ENCODE peak calls at places on chromosome 10, in four cellular contexts. One of them, this sample, is unnamed. For H3K27me3, the result is how much of the 10 kb centered on the place peaks cover.

GRCh38 chr10:8365935-8366911 is 311.7 kb downstream of the GATA3 start:
- DNase-seq in HL-60: no peak
- DNase-seq in left ventricle myocardium inferior: no peak
- DNase-seq in transverse colon: no peak
- DNase-seq in this sample: peak

GRCh38 chr10:73647211-73647874 is 6.1 kb upstream of the MYOZ1 start:
- DNase-seq in HL-60: no peak
- DNase-seq in left ventricle myocardium inferior: peak
- DNase-seq in transverse colon: peak
- DNase-seq in this sample: peak

GRCh38 chr10:91340613-91341362 is 69.4 kb upstream of the HECTD2 start:
- DNase-seq in HL-60: no peak
- DNase-seq in transverse colon: no peak
- DNase-seq in left ventricle myocardium inferior: no peak
- DNase-seq in this sample: no peak

GRCh38 chr10:59079386-59080226 is 96.8 kb upstream of the PHYHIPL start:
- DNase-seq in HL-60: no peak
- DNase-seq in left ventricle myocardium inferior: no peak
- DNase-seq in transverse colon: no peak
- DNase-seq in this sample: no peak

GRCh38 chr10:31977440-31978157 is 49.0 kb upstream of the ARHGAP12 start:
- DNase-seq in transverse colon: no peak
- DNase-seq in HL-60: peak
- DNase-seq in left ventricle myocardium inferior: no peak
- DNase-seq in this sample: no peak

GRCh38 chr10:54799491-54799890 is 1.5 kb downstream of the PCDH15 start:
- DNase-seq in left ventricle myocardium inferior: no peak
- DNase-seq in HL-60: no peak
- DNase-seq in transverse colon: no peak
- DNase-seq in this sample: no peak

GRCh38 chr10:119981826-119982225 is 89.3 kb downstream of the SEC23IP start:
- DNase-seq in HL-60: no peak
- DNase-seq in left ventricle myocardium inferior: no peak
- DNase-seq in transverse colon: no peak
- DNase-seq in this sample: no peak

GRCh38 chr10:88386204-88386877 is 196.8 kb downstream of the RNLS start:
- DNase-seq in transverse colon: no peak
- DNase-seq in left ventricle myocardium inferior: no peak
- DNase-seq in HL-60: no peak
- DNase-seq in this sample: no peak

GRCh38 chr10:48926255-48926654 is 13.4 kb downstream of the LRRC18 start:
- DNase-seq in transverse colon: no peak
- DNase-seq in HL-60: no peak
- DNase-seq in left ventricle myocardium inferior: no peak
- DNase-seq in this sample: no peak

DNA sequence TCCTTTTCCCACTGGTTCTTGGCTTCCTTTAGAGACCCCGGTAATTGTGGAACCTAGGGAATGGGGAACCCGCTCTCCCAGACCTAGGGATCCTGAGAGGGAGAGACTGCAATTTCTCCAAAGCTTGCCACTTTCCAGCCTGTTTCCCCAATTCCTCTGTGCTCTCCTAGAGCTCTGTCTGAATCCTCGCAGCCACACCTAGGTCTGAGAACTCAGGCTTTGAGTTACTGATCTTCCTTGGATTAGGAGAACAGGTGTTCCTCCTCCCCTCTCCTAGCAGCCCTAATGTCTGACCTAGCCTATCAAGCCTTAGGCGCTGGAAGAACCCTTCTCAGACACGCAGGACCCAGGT is 20.0 kb downstream of the WNT8B start:
- DNase-seq in left ventricle myocardium inferior: no peak
- DNase-seq in HL-60: no peak
- DNase-seq in transverse colon: no peak
- DNase-seq in this sample: no peak
- TF ChIP-seq CTCF in left ventricle myocardium inferior: no peak
- TF ChIP-seq CTCF in HL-60: no peak
- TF ChIP-seq CTCF in transverse colon: no peak
- TF ChIP-seq CTCF in this sample: no peak

GRCh38 chr10:60733189-60733815 is 45.0 kb upstream of the CDK1 start:
- DNase-seq in transverse colon: peak
- DNase-seq in left ventricle myocardium inferior: no peak
- DNase-seq in HL-60: no peak
- DNase-seq in this sample: peak

GRCh38 chr10:60732240-60733188 is 45.8 kb upstream of the CDK1 start:
- DNase-seq in HL-60: no peak
- DNase-seq in left ventricle myocardium inferior: no peak
- DNase-seq in transverse colon: peak
- DNase-seq in this sample: peak

GRCh38 chr10:60735244-60735643 is 43.0 kb upstream of the CDK1 start:
- DNase-seq in HL-60: no peak
- DNase-seq in left ventricle myocardium inferior: no peak
- DNase-seq in transverse colon: peak
- DNase-seq in this sample: no peak

GRCh38 chr10:60733826-60734225 is 44.5 kb upstream of the CDK1 start:
- DNase-seq in HL-60: no peak
- DNase-seq in transverse colon: no peak
- DNase-seq in left ventricle myocardium inferior: no peak
- DNase-seq in this sample: no peak

DNA sequence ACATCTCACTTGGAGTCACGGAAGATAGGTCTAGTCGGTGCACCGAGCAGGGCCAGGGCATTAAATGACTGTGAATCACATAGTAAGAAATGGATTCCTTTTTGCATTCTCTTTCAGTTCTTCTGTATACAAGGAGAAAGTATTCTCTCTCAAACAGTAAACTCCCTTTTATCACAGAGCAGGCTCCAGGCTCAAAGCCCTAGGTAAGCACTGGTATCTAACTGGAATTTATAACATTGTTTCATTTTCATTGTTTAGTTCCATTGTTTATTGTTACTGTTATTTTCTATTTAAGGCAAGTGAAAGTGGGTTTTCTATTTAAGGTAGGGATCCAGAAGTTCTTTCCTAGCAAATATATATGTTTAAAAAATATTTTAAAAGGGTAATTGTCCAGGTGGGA is 44.1 kb upstream of the CDK1 start:
- DNase-seq in left ventricle myocardium inferior: no peak
- DNase-seq in HL-60: no peak
- DNase-seq in transverse colon: no peak
- DNase-seq in this sample: no peak
- H3K27me3 ChIP-seq in left ventricle myocardium inferior: half or more
- H3K27me3 ChIP-seq in HL-60: under half
- H3K27me3 ChIP-seq in transverse colon: under half
- H3K27me3 ChIP-seq in this sample: under half

GRCh38 chr10:66804911-66805310 is 120.9 kb upstream of the LRRTM3 start:
- DNase-seq in HL-60: no peak
- DNase-seq in left ventricle myocardium inferior: no peak
- DNase-seq in transverse colon: no peak
- DNase-seq in this sample: no peak

GRCh38 chr10:66805610-66806009 is 120.2 kb upstream of the LRRTM3 start:
- DNase-seq in transverse colon: no peak
- DNase-seq in HL-60: no peak
- DNase-seq in left ventricle myocardium inferior: no peak
- DNase-seq in this sample: no peak

GRCh38 chr10:66813122-66813521 is 112.7 kb upstream of the LRRTM3 start:
- DNase-seq in transverse colon: no peak
- DNase-seq in HL-60: no peak
- DNase-seq in left ventricle myocardium inferior: no peak
- DNase-seq in this sample: no peak

GRCh38 chr10:66809402-66809801 is 116.4 kb upstream of the LRRTM3 start:
- DNase-seq in transverse colon: no peak
- DNase-seq in HL-60: no peak
- DNase-seq in left ventricle myocardium inferior: no peak
- DNase-seq in this sample: no peak
- TF ChIP-seq CTCF in transverse colon: no peak
- TF ChIP-seq CTCF in HL-60: no peak
- TF ChIP-seq CTCF in left ventricle myocardium inferior: no peak
- TF ChIP-seq CTCF in this sample: no peak

DNA sequence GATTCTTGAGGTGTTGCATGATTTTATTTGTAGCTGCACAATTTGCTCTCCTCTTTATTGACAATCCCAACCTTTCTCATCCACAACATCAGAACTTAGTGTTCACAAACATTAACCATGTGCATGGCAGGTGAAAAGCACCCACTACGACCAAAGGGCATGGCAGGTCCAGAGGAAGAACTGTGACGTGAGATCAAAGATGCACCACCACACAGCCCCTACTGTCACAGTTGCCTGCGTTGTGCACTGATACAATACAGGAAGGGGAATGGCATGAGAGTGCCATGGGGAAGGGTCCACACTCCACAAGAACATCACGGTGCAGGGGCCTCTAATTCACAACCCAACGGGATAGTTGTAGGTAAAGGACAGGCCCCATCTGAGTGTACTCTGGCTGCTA is 217.1 kb upstream of the PFKP start:
- DNase-seq in HL-60: no peak
- DNase-seq in left ventricle myocardium inferior: no peak
- DNase-seq in transverse colon: no peak
- DNase-seq in this sample: no peak
- H3K27me3 ChIP-seq in HL-60: under half
- H3K27me3 ChIP-seq in left ventricle myocardium inferior: under half
- H3K27me3 ChIP-seq in transverse colon: under half
- H3K27me3 ChIP-seq in this sample: under half

DNA sequence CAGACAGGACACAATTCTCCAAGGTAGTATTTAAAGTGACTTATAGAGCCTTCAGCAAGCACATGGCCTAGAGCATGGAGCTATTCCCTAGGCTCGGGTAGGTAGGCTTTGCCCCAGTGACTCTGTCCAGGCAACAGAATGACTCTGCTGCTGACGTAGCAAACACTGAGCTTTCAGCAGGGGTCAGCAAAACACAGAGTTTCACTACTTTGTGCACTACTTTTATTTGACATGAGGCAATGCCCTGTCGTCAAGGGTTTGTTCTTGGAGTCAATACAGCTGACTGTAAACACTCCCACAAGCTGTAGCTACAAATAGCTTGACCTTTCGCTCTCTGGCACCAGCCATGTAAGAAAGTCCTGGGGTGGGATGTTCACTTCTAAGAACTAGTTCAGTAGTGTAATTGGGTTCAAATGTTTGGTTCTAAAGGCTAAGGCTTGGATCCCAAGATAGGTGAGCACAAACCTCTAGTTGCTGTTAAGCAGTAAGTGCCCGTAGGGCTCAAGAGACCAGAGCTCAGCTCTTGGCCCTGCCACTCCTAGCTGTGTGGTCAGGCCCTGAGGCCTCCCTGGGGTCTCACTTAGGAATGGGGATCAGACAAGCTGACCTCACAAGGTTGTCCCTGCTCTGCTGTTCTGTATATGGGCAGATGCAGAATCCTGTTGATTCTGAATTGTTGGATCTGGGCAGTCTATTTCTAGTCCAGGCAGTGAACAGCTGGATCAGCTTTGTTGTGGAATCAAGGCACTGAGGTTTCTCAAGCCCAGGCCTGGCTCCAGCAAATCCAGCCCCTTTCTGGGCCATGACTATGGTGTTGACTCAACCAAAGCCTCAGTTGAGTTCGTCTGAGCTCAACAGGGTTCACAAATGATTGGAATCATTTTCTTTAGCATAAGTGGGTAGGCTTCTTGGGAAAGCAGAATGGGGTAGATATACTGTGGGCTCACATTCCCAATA is 10.7 kb downstream of the NODAL start:
- DNase-seq in left ventricle myocardium inferior: peak
- DNase-seq in transverse colon: peak
- DNase-seq in HL-60: no peak
- DNase-seq in this sample: peak
- TF ChIP-seq CTCF in left ventricle myocardium inferior: peak
- TF ChIP-seq CTCF in transverse colon: peak
- TF ChIP-seq CTCF in HL-60: no peak
- TF ChIP-seq CTCF in this sample: no peak

DNA sequence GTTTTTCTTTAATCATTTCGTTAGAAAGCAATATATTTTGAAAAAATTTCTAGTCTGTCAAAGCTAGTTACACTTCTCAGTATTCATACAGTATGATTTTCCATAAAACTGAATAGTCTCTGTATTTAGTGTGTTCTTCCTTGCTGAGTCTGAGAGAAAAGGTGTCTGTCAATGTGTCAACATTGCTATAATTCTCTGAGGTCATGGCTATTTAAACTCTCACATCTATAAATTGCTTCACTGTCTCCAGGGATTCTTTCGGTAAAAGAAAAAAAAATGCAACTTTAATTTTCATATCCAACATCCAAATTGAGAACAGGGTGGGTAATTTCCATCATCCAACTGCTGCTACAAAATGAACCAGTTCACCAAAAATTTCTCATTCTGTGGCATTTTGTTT is 319.7 kb upstream of the GHITM start:
- DNase-seq in HL-60: no peak
- DNase-seq in transverse colon: no peak
- DNase-seq in left ventricle myocardium inferior: no peak
- DNase-seq in this sample: no peak
- H3K27me3 ChIP-seq in HL-60: under half
- H3K27me3 ChIP-seq in transverse colon: under half
- H3K27me3 ChIP-seq in left ventricle myocardium inferior: under half
- H3K27me3 ChIP-seq in this sample: under half

DNA sequence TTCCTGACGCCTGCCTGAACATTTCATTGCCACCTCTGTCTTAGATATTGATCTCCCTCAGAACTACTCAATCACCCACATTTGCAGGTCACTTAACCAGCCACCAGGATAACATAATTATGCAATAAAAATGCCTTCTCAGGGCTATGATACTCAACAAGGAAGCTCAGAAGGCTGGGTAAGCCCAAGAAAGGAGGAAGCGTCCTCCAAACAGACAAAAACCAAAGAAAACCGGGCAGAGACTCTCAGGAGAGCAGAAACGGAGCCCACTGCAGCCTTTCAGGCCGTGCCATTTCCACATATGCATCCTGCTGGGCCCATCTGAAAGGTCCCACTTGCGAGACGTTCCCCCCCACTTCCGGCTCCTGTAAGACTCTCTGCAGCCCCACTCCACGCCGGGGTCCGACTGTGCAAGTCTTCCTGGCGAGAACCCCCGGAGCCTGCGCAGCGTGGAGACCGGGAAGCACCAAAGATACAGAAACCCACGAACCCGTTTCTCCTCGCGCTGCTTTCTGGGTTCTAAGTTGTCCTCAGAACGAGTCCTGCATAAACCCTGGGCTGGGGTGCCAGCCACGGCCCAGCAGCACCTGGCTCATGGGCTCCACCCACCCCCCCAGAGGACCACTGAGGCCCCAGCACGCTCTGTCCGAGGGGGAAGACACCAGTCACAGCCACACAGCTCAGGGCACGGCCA is 83.7 kb downstream of the DIP2C start:
- DNase-seq in transverse colon: no peak
- DNase-seq in left ventricle myocardium inferior: no peak
- DNase-seq in HL-60: no peak
- DNase-seq in this sample: no peak
- TF ChIP-seq CTCF in transverse colon: peak
- TF ChIP-seq CTCF in left ventricle myocardium inferior: no peak
- TF ChIP-seq CTCF in HL-60: no peak
- TF ChIP-seq CTCF in this sample: no peak

GRCh38 chr10:128325788-128326187 is 199.6 kb upstream of the MKI67 start:
- DNase-seq in HL-60: no peak
- DNase-seq in transverse colon: no peak
- DNase-seq in left ventricle myocardium inferior: no peak
- DNase-seq in this sample: no peak
- H3K27me3 ChIP-seq in HL-60: under half
- H3K27me3 ChIP-seq in transverse colon: under half
- H3K27me3 ChIP-seq in left ventricle myocardium inferior: half or more
- H3K27me3 ChIP-seq in this sample: under half

GRCh38 chr10:129652521-129653201 is 185.6 kb downstream of the MGMT start:
- DNase-seq in HL-60: no peak
- DNase-seq in left ventricle myocardium inferior: no peak
- DNase-seq in transverse colon: no peak
- DNase-seq in this sample: no peak
- TF ChIP-seq CTCF in HL-60: no peak
- TF ChIP-seq CTCF in left ventricle myocardium inferior: no peak
- TF ChIP-seq CTCF in transverse colon: no peak
- TF ChIP-seq CTCF in this sample: no peak